ENCODE peak calls at places on chromosomes 11 and 22, in eight cellular contexts. A is T-cell; V is adrenal gland; Z is T-helper 9 cell; G is activated CD8-positive, alpha-beta T cell treated with anti-CD3 and anti-CD28 coated beads, Interleukin-2, amount 10 ng/mL, durations not matched to agents 7 days and 5 days; X is NCI-H1092 treated with DMSO at 0.1 percent for 48 hours; C is SHP77; P is ELR. R is an unnamed sample.

GRCh38 chr11:3723014-3723708 is 52.0 kb upstream of the CHRNA10 start:
- DNase-seq in Z (no peak), A (no peak), V (no peak), P (peak), X (no peak), G (no peak), C (no peak), R (no peak)

GRCh38 chr11:16117989-16118810 is 238.1 kb downstream of the SOX6 start:
- DNase-seq in A (no peak), G (no peak), C (no peak), V (no peak), Z (no peak), P (no peak), X (peak), R (no peak)

GRCh38 chr11:60756307-60757032 is at the start of gene MS4A15:
- DNase-seq in C (no peak), G (peak), P (peak), X (peak), V (no peak), Z (no peak), A (no peak), R (no peak)

GRCh38 chr11:60183595-60184201 is 815 bp upstream of the MS4A6A start:
- DNase-seq in P (no peak), V (no peak), X (no peak), A (no peak), C (no peak), G (no peak), Z (no peak), R (no peak)

GRCh38 chr11:27945323-27945722 is 162.6 kb downstream of the KIF18A start:
- DNase-seq in X (no peak), G (no peak), P (no peak), A (no peak), Z (no peak), V (no peak), C (no peak), R (no peak)

GRCh38 chr11:2298795-2299747 is 2.6 kb downstream of the C11orf21 start:
- DNase-seq in V (no peak), X (peak), Z (no peak), A (no peak), C (peak), G (peak), P (peak), R (no peak)

GRCh38 chr11:121543981-121544380 is 91.2 kb upstream of the SORL1-AS1 start:
- DNase-seq in X (no peak), G (no peak), Z (no peak), P (no peak), V (no peak), C (no peak), A (no peak), R (no peak)

GRCh38 chr11:121929581-121929980 is 186.4 kb downstream of the BLID start:
- DNase-seq in C (no peak), A (no peak), G (no peak), Z (no peak), V (no peak), X (peak), P (peak), R (peak)

GRCh38 chr22:31952094-31952401 is 7.7 kb downstream of the YWHAH start:
- DNase-seq in A (no peak), G (no peak), P (peak), X (no peak), C (no peak), Z (no peak), V (no peak), R (no peak)

GRCh38 chr11:72721689-72722049 is 30.5 kb downstream of the ARAP1 start:
- DNase-seq in C (no peak), A (peak), V (no peak), G (peak), P (no peak), Z (peak), X (peak), R (no peak)

GRCh38 chr22:20456064-20456721 is 18.6 kb upstream of the SCARF2 start:
- DNase-seq in G (peak), Z (peak), V (peak), X (peak), P (peak), C (peak), A (peak), R (peak)

GRCh38 chr11:119108151-119108856 is 1.2 kb downstream of the C2CD2L start:
- DNase-seq in A (no peak), Z (no peak), C (no peak), P (peak), V (no peak), G (peak), X (peak), R (no peak)

GRCh38 chr22:26590525-26590858 is 560 bp upstream of the TPST2 start:
- DNase-seq in P (peak), Z (no peak), C (no peak), V (no peak), G (no peak), X (no peak), A (no peak), R (no peak)

R was measured in occipital lobe.